ENCODE peak calls at places on chromosomes 1 and 21, in ten cellular contexts. One of them, this sample, is unnamed.

GRCh38 chr1:6198646-6199297 is 623 bp downstream of the RPL22 start:
- DNase-seq in mammary epithelial cell: peak
- DNase-seq in brain pericyte: no peak
- DNase-seq in left colon: no peak
- DNase-seq in RWPE1: no peak
- DNase-seq in adipocyte: peak
- DNase-seq in stimulated activated CD8-positive, alpha-beta memory T cell treated with anti-CD3 and anti-CD28 coated beads, Interleukin-7, amount 100 ng/mL, for 1 hour: no peak
- DNase-seq in cardiac fibroblast: no peak
- DNase-seq in epithelial cell of prostate: no peak
- DNase-seq in NCI-H1436: no peak
- DNase-seq in this sample: no peak

GRCh38 chr21:39604951-39605350 is 7.8 kb upstream of the B3GALT5 start:
- DNase-seq in mammary epithelial cell: no peak
- DNase-seq in brain pericyte: no peak
- DNase-seq in left colon: no peak
- DNase-seq in RWPE1: no peak
- DNase-seq in adipocyte: no peak
- DNase-seq in stimulated activated CD8-positive, alpha-beta memory T cell treated with anti-CD3 and anti-CD28 coated beads, Interleukin-7, amount 100 ng/mL, for 1 hour: no peak
- DNase-seq in cardiac fibroblast: no peak
- DNase-seq in epithelial cell of prostate: no peak
- DNase-seq in NCI-H1436: no peak
- DNase-seq in this sample: no peak

GRCh38 chr1:154429118-154429517 is 24.0 kb downstream of the IL6R start:
- DNase-seq in mammary epithelial cell: no peak
- DNase-seq in brain pericyte: no peak
- DNase-seq in left colon: no peak
- DNase-seq in RWPE1: no peak
- DNase-seq in adipocyte: no peak
- DNase-seq in stimulated activated CD8-positive, alpha-beta memory T cell treated with anti-CD3 and anti-CD28 coated beads, Interleukin-7, amount 100 ng/mL, for 1 hour: no peak
- DNase-seq in cardiac fibroblast: no peak
- DNase-seq in epithelial cell of prostate: no peak
- DNase-seq in NCI-H1436: no peak
- DNase-seq in this sample: no peak

GRCh38 chr1:63674238-63674864 is 81.1 kb downstream of the PGM1 start:
- DNase-seq in mammary epithelial cell: peak
- DNase-seq in brain pericyte: peak
- DNase-seq in left colon: peak
- DNase-seq in RWPE1: peak
- DNase-seq in adipocyte: peak
- DNase-seq in stimulated activated CD8-positive, alpha-beta memory T cell treated with anti-CD3 and anti-CD28 coated beads, Interleukin-7, amount 100 ng/mL, for 1 hour: no peak
- DNase-seq in cardiac fibroblast: peak
- DNase-seq in epithelial cell of prostate: no peak
- DNase-seq in NCI-H1436: no peak
- DNase-seq in this sample: peak

GRCh38 chr1:94886361-94886760 is 40.5 kb downstream of the CNN3 start:
- DNase-seq in mammary epithelial cell: no peak
- DNase-seq in brain pericyte: no peak
- DNase-seq in left colon: no peak
- DNase-seq in RWPE1: no peak
- DNase-seq in adipocyte: no peak
- DNase-seq in stimulated activated CD8-positive, alpha-beta memory T cell treated with anti-CD3 and anti-CD28 coated beads, Interleukin-7, amount 100 ng/mL, for 1 hour: no peak
- DNase-seq in cardiac fibroblast: no peak
- DNase-seq in epithelial cell of prostate: no peak
- DNase-seq in NCI-H1436: no peak
- DNase-seq in this sample: no peak

GRCh38 chr1:118773656-118774055 is 214.5 kb downstream of the TBX15 start:
- DNase-seq in mammary epithelial cell: peak
- DNase-seq in brain pericyte: no peak
- DNase-seq in left colon: no peak
- DNase-seq in RWPE1: peak
- DNase-seq in adipocyte: no peak
- DNase-seq in stimulated activated CD8-positive, alpha-beta memory T cell treated with anti-CD3 and anti-CD28 coated beads, Interleukin-7, amount 100 ng/mL, for 1 hour: no peak
- DNase-seq in cardiac fibroblast: peak
- DNase-seq in epithelial cell of prostate: no peak
- DNase-seq in NCI-H1436: no peak
- DNase-seq in this sample: no peak

GRCh38 chr1:164617607-164618564 is 58.9 kb downstream of the PBX1 start:
- DNase-seq in mammary epithelial cell: peak
- DNase-seq in brain pericyte: no peak
- DNase-seq in left colon: peak
- DNase-seq in RWPE1: no peak
- DNase-seq in adipocyte: peak
- DNase-seq in stimulated activated CD8-positive, alpha-beta memory T cell treated with anti-CD3 and anti-CD28 coated beads, Interleukin-7, amount 100 ng/mL, for 1 hour: no peak
- DNase-seq in cardiac fibroblast: peak
- DNase-seq in epithelial cell of prostate: no peak
- DNase-seq in NCI-H1436: peak
- DNase-seq in this sample: peak

GRCh38 chr1:226407497-226408284 is at the start of gene PARP1:
- DNase-seq in mammary epithelial cell: peak
- DNase-seq in brain pericyte: peak
- DNase-seq in left colon: peak
- DNase-seq in RWPE1: peak
- DNase-seq in adipocyte: peak
- DNase-seq in stimulated activated CD8-positive, alpha-beta memory T cell treated with anti-CD3 and anti-CD28 coated beads, Interleukin-7, amount 100 ng/mL, for 1 hour: peak
- DNase-seq in cardiac fibroblast: peak
- DNase-seq in epithelial cell of prostate: peak
- DNase-seq in NCI-H1436: peak
- DNase-seq in this sample: peak

GRCh38 chr1:240237305-240237721 is 145.6 kb downstream of the FMN2 start:
- DNase-seq in mammary epithelial cell: no peak
- DNase-seq in brain pericyte: no peak
- DNase-seq in left colon: no peak
- DNase-seq in RWPE1: no peak
- DNase-seq in adipocyte: peak
- DNase-seq in stimulated activated CD8-positive, alpha-beta memory T cell treated with anti-CD3 and anti-CD28 coated beads, Interleukin-7, amount 100 ng/mL, for 1 hour: no peak
- DNase-seq in cardiac fibroblast: peak
- DNase-seq in epithelial cell of prostate: no peak
- DNase-seq in NCI-H1436: no peak
- DNase-seq in this sample: no peak

GRCh38 chr1:19764848-19765247 is 34.9 kb downstream of the TMCO4 start:
- DNase-seq in mammary epithelial cell: no peak
- DNase-seq in brain pericyte: peak
- DNase-seq in left colon: no peak
- DNase-seq in RWPE1: no peak
- DNase-seq in adipocyte: no peak
- DNase-seq in stimulated activated CD8-positive, alpha-beta memory T cell treated with anti-CD3 and anti-CD28 coated beads, Interleukin-7, amount 100 ng/mL, for 1 hour: no peak
- DNase-seq in cardiac fibroblast: peak
- DNase-seq in epithelial cell of prostate: no peak
- DNase-seq in NCI-H1436: no peak
- DNase-seq in this sample: no peak

GRCh38 chr21:42409366-42409765 is 5.7 kb downstream of the UBASH3A start:
- DNase-seq in mammary epithelial cell: no peak
- DNase-seq in brain pericyte: no peak
- DNase-seq in left colon: no peak
- DNase-seq in RWPE1: no peak
- DNase-seq in adipocyte: no peak
- DNase-seq in stimulated activated CD8-positive, alpha-beta memory T cell treated with anti-CD3 and anti-CD28 coated beads, Interleukin-7, amount 100 ng/mL, for 1 hour: no peak
- DNase-seq in cardiac fibroblast: no peak
- DNase-seq in epithelial cell of prostate: no peak
- DNase-seq in NCI-H1436: no peak
- DNase-seq in this sample: no peak

GRCh38 chr21:43815107-43815742 is 25.8 kb downstream of the RRP1 start:
- DNase-seq in mammary epithelial cell: no peak
- DNase-seq in brain pericyte: no peak
- DNase-seq in left colon: peak
- DNase-seq in RWPE1: no peak
- DNase-seq in adipocyte: no peak
- DNase-seq in stimulated activated CD8-positive, alpha-beta memory T cell treated with anti-CD3 and anti-CD28 coated beads, Interleukin-7, amount 100 ng/mL, for 1 hour: no peak
- DNase-seq in cardiac fibroblast: no peak
- DNase-seq in epithelial cell of prostate: no peak
- DNase-seq in NCI-H1436: no peak
- DNase-seq in this sample: peak

GRCh38 chr1:197787056-197787455 is 11.8 kb upstream of the DENND1B start:
- DNase-seq in mammary epithelial cell: peak
- DNase-seq in brain pericyte: no peak
- DNase-seq in left colon: no peak
- DNase-seq in RWPE1: peak
- DNase-seq in adipocyte: peak
- DNase-seq in stimulated activated CD8-positive, alpha-beta memory T cell treated with anti-CD3 and anti-CD28 coated beads, Interleukin-7, amount 100 ng/mL, for 1 hour: no peak
- DNase-seq in cardiac fibroblast: peak
- DNase-seq in epithelial cell of prostate: peak
- DNase-seq in NCI-H1436: no peak
- DNase-seq in this sample: no peak

GRCh38 chr1:66341446-66342089 is 192.4 kb upstream of the SGIP1 start:
- DNase-seq in mammary epithelial cell: no peak
- DNase-seq in brain pericyte: no peak
- DNase-seq in left colon: no peak
- DNase-seq in RWPE1: no peak
- DNase-seq in adipocyte: no peak
- DNase-seq in stimulated activated CD8-positive, alpha-beta memory T cell treated with anti-CD3 and anti-CD28 coated beads, Interleukin-7, amount 100 ng/mL, for 1 hour: no peak
- DNase-seq in cardiac fibroblast: no peak
- DNase-seq in epithelial cell of prostate: no peak
- DNase-seq in NCI-H1436: no peak
- DNase-seq in this sample: no peak

GRCh38 chr1:105023719-105024118 is 1274.0 kb downstream of the AMY1C start:
- DNase-seq in mammary epithelial cell: no peak
- DNase-seq in brain pericyte: no peak
- DNase-seq in left colon: no peak
- DNase-seq in RWPE1: no peak
- DNase-seq in adipocyte: no peak
- DNase-seq in stimulated activated CD8-positive, alpha-beta memory T cell treated with anti-CD3 and anti-CD28 coated beads, Interleukin-7, amount 100 ng/mL, for 1 hour: no peak
- DNase-seq in cardiac fibroblast: no peak
- DNase-seq in epithelial cell of prostate: no peak
- DNase-seq in NCI-H1436: no peak
- DNase-seq in this sample: no peak

GRCh38 chr1:5279127-5279526 is 624.7 kb downstream of the AJAP1 start:
- DNase-seq in mammary epithelial cell: no peak
- DNase-seq in brain pericyte: no peak
- DNase-seq in left colon: no peak
- DNase-seq in RWPE1: no peak
- DNase-seq in adipocyte: no peak
- DNase-seq in stimulated activated CD8-positive, alpha-beta memory T cell treated with anti-CD3 and anti-CD28 coated beads, Interleukin-7, amount 100 ng/mL, for 1 hour: no peak
- DNase-seq in cardiac fibroblast: no peak
- DNase-seq in epithelial cell of prostate: no peak
- DNase-seq in NCI-H1436: no peak
- DNase-seq in this sample: no peak

GRCh38 chr1:157069596-157069995 is 24.1 kb upstream of the ARHGEF11 start:
- DNase-seq in mammary epithelial cell: no peak
- DNase-seq in brain pericyte: no peak
- DNase-seq in left colon: no peak
- DNase-seq in RWPE1: no peak
- DNase-seq in adipocyte: no peak
- DNase-seq in stimulated activated CD8-positive, alpha-beta memory T cell treated with anti-CD3 and anti-CD28 coated beads, Interleukin-7, amount 100 ng/mL, for 1 hour: no peak
- DNase-seq in cardiac fibroblast: no peak
- DNase-seq in epithelial cell of prostate: no peak
- DNase-seq in NCI-H1436: no peak
- DNase-seq in this sample: no peak

GRCh38 chr1:204637985-204638356 is 47.6 kb downstream of the LRRN2 start:
- DNase-seq in mammary epithelial cell: no peak
- DNase-seq in brain pericyte: no peak
- DNase-seq in left colon: no peak
- DNase-seq in RWPE1: no peak
- DNase-seq in adipocyte: peak
- DNase-seq in stimulated activated CD8-positive, alpha-beta memory T cell treated with anti-CD3 and anti-CD28 coated beads, Interleukin-7, amount 100 ng/mL, for 1 hour: no peak
- DNase-seq in cardiac fibroblast: peak
- DNase-seq in epithelial cell of prostate: no peak
- DNase-seq in NCI-H1436: peak
- DNase-seq in this sample: no peak

GRCh38 chr1:117757668-117758067 is 151.8 kb downstream of the TENT5C start:
- DNase-seq in mammary epithelial cell: no peak
- DNase-seq in brain pericyte: no peak
- DNase-seq in left colon: no peak
- DNase-seq in RWPE1: no peak
- DNase-seq in adipocyte: peak
- DNase-seq in stimulated activated CD8-positive, alpha-beta memory T cell treated with anti-CD3 and anti-CD28 coated beads, Interleukin-7, amount 100 ng/mL, for 1 hour: no peak
- DNase-seq in cardiac fibroblast: peak
- DNase-seq in epithelial cell of prostate: no peak
- DNase-seq in NCI-H1436: no peak
- DNase-seq in this sample: no peak

GRCh38 chr1:58214674-58215073 is 331.9 kb downstream of the OMA1 start:
- DNase-seq in mammary epithelial cell: no peak
- DNase-seq in brain pericyte: no peak
- DNase-seq in left colon: no peak
- DNase-seq in RWPE1: no peak
- DNase-seq in adipocyte: no peak
- DNase-seq in stimulated activated CD8-positive, alpha-beta memory T cell treated with anti-CD3 and anti-CD28 coated beads, Interleukin-7, amount 100 ng/mL, for 1 hour: no peak
- DNase-seq in cardiac fibroblast: no peak
- DNase-seq in epithelial cell of prostate: no peak
- DNase-seq in NCI-H1436: no peak
- DNase-seq in this sample: no peak

GRCh38 chr21:25626752-25627151 is 12.3 kb upstream of the JAM2 start:
- DNase-seq in mammary epithelial cell: no peak
- DNase-seq in brain pericyte: no peak
- DNase-seq in left colon: no peak
- DNase-seq in RWPE1: no peak
- DNase-seq in adipocyte: no peak
- DNase-seq in stimulated activated CD8-positive, alpha-beta memory T cell treated with anti-CD3 and anti-CD28 coated beads, Interleukin-7, amount 100 ng/mL, for 1 hour: no peak
- DNase-seq in cardiac fibroblast: no peak
- DNase-seq in epithelial cell of prostate: peak
- DNase-seq in NCI-H1436: no peak
- DNase-seq in this sample: peak